ENCODE peak calls at places on chromosomes 12 and 14, in seven cellular contexts. N is mesendoderm, Q is neuronal stem cell, A is H1, V is H9, K is IMR-90, M is trophoblast cell. S is an unnamed sample.

GRCh38 chr12:62250671-62251608 is 9.3 kb upstream of the USP15 start:
- DNase-seq in N (peak; percentile 23), Q (no peak), A (no peak), V (no peak), K (peak; percentile 58), M (peak; percentile 78), S (peak; percentile 36)

GRCh38 chr12:94254270-94254669 is 105.9 kb downstream of the PLXNC1 start:
- DNase-seq in N (no peak), Q (no peak), A (no peak), V (no peak), K (no peak), M (no peak), S (no peak)

GRCh38 chr14:64639340-64639821 is 64.8 kb upstream of the PLEKHG3 start:
- DNase-seq in N (peak; percentile 89), Q (no peak), A (no peak), V (no peak), K (peak; percentile 46), M (peak; percentile 93), S (peak; percentile 84)

GRCh38 chr14:101101456-101102056 is 198.0 kb upstream of the RTL1 start:
- DNase-seq in N (peak; percentile 83), Q (no peak), A (no peak), V (no peak), K (no peak), M (peak; percentile 53), S (no peak)

GRCh38 chr14:44895716-44896115 is 66.0 kb downstream of the KLHL28 start:
- DNase-seq in N (peak; percentile 17), Q (no peak), A (no peak), V (no peak), K (peak; percentile 90), M (peak; percentile 89), S (peak; percentile 87)

GRCh38 chr12:26803552-26803951 is 29.4 kb downstream of the ITPR2 start:
- DNase-seq in N (no peak), Q (no peak), A (no peak), V (no peak), K (peak; percentile 50), M (no peak), S (peak; percentile 27)

GRCh38 chr12:3137268-3137761 is 60.1 kb downstream of the TSPAN9 start:
- DNase-seq in N (peak; percentile 72), Q (no peak), A (no peak), V (peak; percentile 79), K (peak; percentile 51), M (no peak), S (peak; percentile 67)

GRCh38 chr14:95255487-95255886 is 64.2 kb downstream of the CLMN start:
- DNase-seq in N (peak; percentile 92), Q (peak; percentile 57), A (peak; percentile 73), V (peak; percentile 93), K (peak; percentile 1), M (peak; percentile 52), S (peak; percentile 65)

GRCh38 chr12:78698747-78699146 is 165.8 kb upstream of the SYT1 start:
- DNase-seq in N (no peak), Q (no peak), A (no peak), V (no peak), K (peak; percentile 39), M (peak; percentile 73), S (peak; percentile 13)

GRCh38 chr12:116150452-116150851 is 127.0 kb downstream of the MED13L start:
- DNase-seq in N (no peak), Q (no peak), A (no peak), V (no peak), K (no peak), M (no peak), S (no peak)

GRCh38 chr14:80087411-80087810 is 123.9 kb downstream of the DIO2 start:
- DNase-seq in N (no peak), Q (no peak), A (no peak), V (no peak), K (no peak), M (peak; percentile 74), S (no peak)

GRCh38 chr14:103123634-103124500 is 606 bp downstream of the TNFAIP2 start:
- DNase-seq in N (no peak), Q (no peak), A (no peak), V (peak; percentile 70), K (no peak), M (peak; percentile 62), S (peak; percentile 56)

GRCh38 chr12:5232826-5233500 is 189.3 kb downstream of the KCNA5 start:
- DNase-seq in N (no peak), Q (no peak), A (no peak), V (no peak), K (no peak), M (no peak), S (no peak)

GRCh38 chr12:132503611-132504204 is 13.8 kb downstream of the FBRSL1 start:
- DNase-seq in N (no peak), Q (no peak), A (no peak), V (no peak), K (no peak), M (no peak), S (no peak)

GRCh38 chr14:99715266-99716000 is 31.3 kb downstream of the CYP46A1 start:
- DNase-seq in N (no peak), Q (no peak), A (no peak), V (peak; percentile 23), K (no peak), M (no peak), S (no peak)

GRCh38 chr14:90649096-90649495 is 167.1 kb downstream of the TTC7B start:
- DNase-seq in N (no peak), Q (no peak), A (no peak), V (no peak), K (peak; percentile 61), M (no peak), S (no peak)

GRCh38 chr12:101925935-101926334 is 48.6 kb downstream of the DRAM1 start:
- DNase-seq in N (no peak), Q (no peak), A (no peak), V (no peak), K (no peak), M (no peak), S (no peak)

GRCh38 chr14:96920023-96920422 is 122.8 kb downstream of the VRK1 start:
- DNase-seq in N (no peak), Q (no peak), A (no peak), V (no peak), K (no peak), M (no peak), S (no peak)

GRCh38 chr12:117850048-117850447 is 118.7 kb downstream of the KSR2 start:
- DNase-seq in N (peak; percentile 87), Q (peak; percentile 77), A (peak; percentile 29), V (peak; percentile 85), K (peak; percentile 28), M (peak; percentile 71), S (peak; percentile 59)

GRCh38 chr12:11500222-11500860 is 105.0 kb upstream of the PRB2 start:
- DNase-seq in N (peak; percentile 90), Q (peak; percentile 95), A (peak; percentile 59), V (peak; percentile 95), K (peak; percentile 50), M (peak; percentile 87), S (peak; percentile 71)

GRCh38 chr14:52013984-52014600 is 24.7 kb downstream of the RTRAF start:
- DNase-seq in N (peak; percentile 67), Q (no peak), A (no peak), V (peak; percentile 69), K (no peak), M (peak; percentile 6), S (no peak)

GRCh38 chr14:33556382-33557121 is 394.3 kb downstream of the EGLN3 start:
- DNase-seq in N (no peak), Q (no peak), A (no peak), V (no peak), K (no peak), M (peak; percentile 92), S (peak; percentile 30)

GRCh38 chr12:115046805-115047204 is 362.8 kb upstream of the TBX3 start:
- DNase-seq in N (peak; percentile 13), Q (no peak), A (no peak), V (no peak), K (no peak), M (no peak), S (no peak)

GRCh38 chr14:22471545-22472121 is 117.4 kb downstream of the DAD1 start:
- DNase-seq in N (peak; percentile 66), Q (peak; percentile 32), A (peak; percentile 25), V (peak; percentile 66), K (peak; percentile 32), M (peak; percentile 19), S (peak; percentile 51)

GRCh38 chr12:124545508-124546418 is 21.6 kb downstream of the NCOR2 start:
- DNase-seq in N (no peak), Q (no peak), A (no peak), V (no peak), K (peak; percentile 43), M (peak; percentile 34), S (peak; percentile 98)

GRCh38 chr14:104514156-104514848 is 65.3 kb upstream of the C14orf180 start:
- DNase-seq in N (no peak), Q (no peak), A (no peak), V (peak; percentile 15), K (no peak), M (no peak), S (no peak)

GRCh38 chr12:72511906-72512305 is 239.7 kb downstream of the TRHDE start:
- DNase-seq in N (peak; percentile 37), Q (peak; percentile 36), A (no peak), V (no peak), K (peak; percentile 85), M (no peak), S (peak; percentile 51)

DNA sequence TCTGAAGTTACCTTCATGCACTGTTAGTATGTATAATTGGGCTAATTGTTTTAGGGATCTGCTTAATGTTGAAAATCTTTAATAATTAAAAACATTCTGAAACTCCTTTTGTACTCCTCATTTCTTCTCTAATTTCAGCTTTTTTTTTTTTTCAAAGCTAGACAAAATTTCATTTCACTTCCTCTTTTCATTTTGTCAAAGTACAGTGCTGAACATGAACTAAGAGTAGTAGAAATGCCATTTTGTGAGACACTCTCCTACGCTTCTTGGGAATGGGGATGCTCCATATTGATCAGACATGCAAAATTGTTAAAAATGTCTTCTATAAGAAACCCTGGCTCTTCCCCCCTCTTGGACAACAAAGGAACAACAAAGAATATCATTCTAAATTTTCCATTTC is 1.7 kb downstream of the ABCD2 start:
- DNase-seq in N (no peak), Q (no peak), A (no peak), V (no peak), K (no peak), M (no peak), S (no peak)
- H3K18ac ChIP-seq in N (no peak overlapping the region), Q (no peak overlapping the region), A (no peak overlapping the region), V (no peak overlapping the region), K (no peak overlapping the region), M (no peak overlapping the region), S (no peak overlapping the region)

GRCh38 chr14:75286313-75286712 is 7.7 kb downstream of the FOS start:
- DNase-seq in N (peak; percentile 46), Q (no peak), A (no peak), V (peak; percentile 51), K (no peak), M (peak; percentile 60), S (peak; percentile 58)
- H3K18ac ChIP-seq in N (no peak overlapping the region), Q (no peak overlapping the region), A (no peak overlapping the region), V (no peak overlapping the region), K (no peak overlapping the region), M (no peak overlapping the region), S (no peak overlapping the region)

DNA sequence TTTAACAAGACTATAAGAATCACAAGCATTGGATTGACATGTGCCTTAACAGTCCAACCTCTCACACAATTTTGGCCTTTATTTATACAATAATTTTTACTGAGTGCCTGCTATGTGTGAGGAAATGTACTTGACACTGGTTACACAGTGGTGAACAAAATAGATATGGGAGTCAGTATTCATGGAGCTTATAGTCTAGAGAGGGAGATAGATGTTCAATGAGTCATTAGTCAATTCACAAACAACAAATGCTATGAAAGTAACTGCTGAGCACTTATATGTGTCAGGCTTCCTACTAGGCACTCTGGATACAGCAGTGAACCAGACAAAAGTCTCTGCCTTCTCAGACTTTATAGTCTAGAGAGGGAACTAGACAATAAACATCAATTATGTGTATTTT is 3.7 kb downstream of the CFAP54 start:
- DNase-seq in N (no peak), Q (no peak), A (no peak), V (no peak), K (peak; percentile 75), M (peak; percentile 47), S (peak; percentile 81)
- H3K18ac ChIP-seq in N (no peak overlapping the region), Q (no peak overlapping the region), A (no peak overlapping the region), V (no peak overlapping the region), K (no peak overlapping the region), M (no peak overlapping the region), S (no peak overlapping the region)

GRCh38 chr12:97659117-97659880 is 196.7 kb downstream of the RMST start:
- DNase-seq in N (no peak), Q (no peak), A (no peak), V (no peak), K (no peak), M (no peak), S (no peak)
- H3K18ac ChIP-seq in N (no peak overlapping the region), Q (no peak overlapping the region), A (no peak overlapping the region), V (no peak overlapping the region), K (no peak overlapping the region), M (no peak overlapping the region), S (no peak overlapping the region)

S was measured in mesenchymal stem cell.